ENCODE peak calls at places on chromosomes 12 and 14, in nine cellular contexts. T is GM12878, Q is HepG2, H is thoracic aorta, A is H9, G is cardiac muscle cell, Y is suprapubic skin, P is IMR-90, Z is Peyer's patch. E is an unnamed sample.

GRCh38 chr12:57620936-57621496 is 9.8 kb downstream of the ARHGEF25 start:
- DNase-seq in T (no peak), Q (no peak), H (no peak), A (no peak), G (no peak), Y (no peak), P (no peak), Z (no peak), E (peak; percentile 66)

GRCh38 chr14:100487304-100487703 is 99.9 kb downstream of the BEGAIN start:
- DNase-seq in T (no peak), Q (no peak), H (no peak), A (no peak), G (no peak), Y (no peak), P (no peak), Z (no peak), E (no peak)

GRCh38 chr12:81779216-81779615 is 20.1 kb upstream of the PPFIA2 start:
- DNase-seq in T (no peak), Q (no peak), H (no peak), A (no peak), G (no peak), Y (no peak), P (no peak), Z (no peak), E (no peak)

GRCh38 chr14:95829321-95829720 is 47.3 kb upstream of the TUNAR start:
- DNase-seq in T (no peak), Q (no peak), H (no peak), A (no peak), G (no peak), Y (no peak), P (no peak), Z (no peak), E (no peak)

GRCh38 chr12:1346126-1346525 is 248.3 kb downstream of the FBXL14 start:
- DNase-seq in T (no peak), Q (no peak), H (no peak), A (no peak), G (no peak), Y (no peak), P (peak; percentile 62), Z (no peak), E (no peak)

GRCh38 chr14:100408350-100409015 is 85.3 kb downstream of the SLC25A47 start:
- DNase-seq in T (no peak), Q (no peak), H (no peak), A (no peak), G (no peak), Y (no peak), P (peak; percentile 90), Z (peak; percentile 57), E (no peak)

GRCh38 chr12:54258286-54258685 is 21.6 kb downstream of the CBX5 start:
- DNase-seq in T (no peak), Q (no peak), H (no peak), A (no peak), G (no peak), Y (no peak), P (peak; percentile 70), Z (no peak), E (no peak)

GRCh38 chr12:21416611-21417121 is 20.8 kb upstream of the PYROXD1 start:
- DNase-seq in T (no peak), Q (peak; percentile 10), H (no peak), A (no peak), G (no peak), Y (no peak), P (peak; percentile 42), Z (no peak), E (no peak)

GRCh38 chr14:62957562-62957961 is 87.7 kb downstream of the KCNH5 start:
- DNase-seq in T (no peak), Q (no peak), H (no peak), A (no peak), G (no peak), Y (no peak), P (peak; percentile 99), Z (no peak), E (no peak)

GRCh38 chr12:6430990-6431353 is 13.8 kb upstream of the CD27 start:
- DNase-seq in T (no peak), Q (no peak), H (no peak), A (no peak), G (no peak), Y (no peak), P (peak; percentile 29), Z (peak; percentile 32), E (no peak)

GRCh38 chr14:35229495-35230089 is 62.6 kb upstream of the PSMA6 start:
- DNase-seq in T (no peak), Q (peak; percentile 49), H (no peak), A (no peak), G (peak; percentile 23), Y (no peak), P (no peak), Z (no peak), E (no peak)

GRCh38 chr12:94553130-94553519 is 93.5 kb upstream of the CEP83 start:
- DNase-seq in T (no peak), Q (no peak), H (no peak), A (no peak), G (no peak), Y (no peak), P (peak; percentile 43), Z (peak; percentile 53), E (no peak)

GRCh38 chr12:124509300-124509675 is 58.1 kb downstream of the NCOR2 start:
- DNase-seq in T (no peak), Q (no peak), H (no peak), A (no peak), G (no peak), Y (no peak), P (no peak), Z (no peak), E (no peak)

GRCh38 chr12:124511259-124511985 is 56.0 kb downstream of the NCOR2 start:
- DNase-seq in T (no peak), Q (no peak), H (no peak), A (no peak), G (no peak), Y (no peak), P (no peak), Z (no peak), E (no peak)

GRCh38 chr12:124509676-124510300 is 57.6 kb downstream of the NCOR2 start:
- DNase-seq in T (no peak), Q (peak; percentile 86), H (no peak), A (peak; percentile 57), G (peak; percentile 94), Y (peak; percentile 89), P (peak; percentile 70), Z (no peak), E (peak; percentile 95)

GRCh38 chr12:124508323-124509096 is 58.9 kb downstream of the NCOR2 start:
- DNase-seq in T (no peak), Q (no peak), H (no peak), A (no peak), G (no peak), Y (no peak), P (peak; percentile 27), Z (peak; percentile 59), E (peak; percentile 71)

DNA sequence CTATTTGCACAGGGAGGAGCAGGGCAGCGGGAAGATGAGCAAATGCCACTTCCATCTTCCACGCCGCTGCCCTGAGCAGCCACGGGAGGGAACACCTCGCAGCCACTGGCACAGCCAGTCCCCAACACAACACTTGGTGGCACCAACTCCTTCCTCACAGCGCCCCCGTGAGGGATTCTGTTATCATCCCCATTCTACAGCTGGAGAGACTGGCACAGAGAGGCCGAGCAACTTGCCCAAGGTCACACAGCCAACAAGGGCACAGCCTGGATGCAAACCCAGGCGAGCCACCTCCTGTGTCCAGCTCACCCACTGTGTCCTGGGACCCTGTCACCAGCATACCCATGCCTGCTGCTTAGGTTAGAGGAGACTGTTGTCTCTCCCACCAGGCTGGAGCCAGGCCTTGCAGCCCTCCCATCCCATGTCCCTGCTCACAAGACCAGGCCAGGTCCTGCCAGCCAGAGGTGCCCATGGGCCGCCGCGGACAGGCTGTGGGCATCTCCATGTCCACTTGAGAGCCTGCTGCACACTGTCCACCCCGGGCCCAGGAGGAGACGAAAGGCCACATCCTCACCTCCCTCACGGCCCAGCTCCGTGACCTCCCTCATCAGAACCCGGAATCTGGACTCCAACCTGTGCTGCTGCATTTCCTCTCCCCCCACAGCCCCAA is 57.0 kb downstream of the NCOR2 start:
- DNase-seq in T (no peak), Q (peak; percentile 42), H (no peak), A (peak; percentile 56), G (no peak), Y (no peak), P (no peak), Z (no peak), E (peak; percentile 53)
- H3K4me1 ChIP-seq in T (peaks cover 11% of the 10 kb centered on the region), Q (peaks cover 52% of the 10 kb centered on the region), H (peaks cover 80% of the 10 kb centered on the region), A (no peaks in the 10 kb centered on the region), G (peaks cover 62% of the 10 kb centered on the region), Y (peaks cover 92% of the 10 kb centered on the region), P (peaks cover 37% of the 10 kb centered on the region), Z (no peaks in the 10 kb centered on the region), E (peaks cover 87% of the 10 kb centered on the region)

DNA sequence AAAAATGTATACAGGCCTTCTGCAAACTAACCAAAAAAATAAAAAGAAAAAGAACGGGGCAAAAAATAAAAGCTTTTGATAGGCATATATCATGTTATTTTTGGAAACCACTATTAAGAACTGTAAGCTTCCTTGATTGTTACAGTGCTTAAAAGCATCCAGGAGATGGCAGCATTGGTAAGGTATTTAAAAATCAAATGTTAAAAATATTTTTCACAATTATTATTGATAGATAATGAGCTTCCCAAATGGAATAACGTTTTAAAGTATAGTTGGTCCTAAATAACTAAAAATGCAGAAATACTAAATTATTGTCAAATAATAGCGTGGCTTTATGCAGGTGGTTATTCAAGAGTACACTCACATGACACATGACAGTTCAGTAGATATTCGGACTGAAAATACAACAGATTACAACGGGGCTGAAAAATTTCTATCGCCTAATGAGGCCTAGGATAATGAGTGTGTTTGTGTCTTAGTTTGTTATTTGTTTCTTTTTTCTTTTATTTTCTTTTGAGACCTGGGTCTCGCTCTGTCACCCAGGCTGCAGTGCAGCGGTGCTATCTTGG is 127.2 kb upstream of the ATF7IP start:
- DNase-seq in T (no peak), Q (no peak), H (no peak), A (no peak), G (peak; percentile 45), Y (no peak), P (peak; percentile 55), Z (no peak), E (no peak)
- H3K27ac ChIP-seq in T (peak overlapping the region; percentile 99), Q (no peak overlapping the region), H (no peak overlapping the region), A (no peak overlapping the region), G (no peak overlapping the region), Y (no peak overlapping the region), P (no peak overlapping the region), Z (no peak overlapping the region), E (no peak overlapping the region)

DNA sequence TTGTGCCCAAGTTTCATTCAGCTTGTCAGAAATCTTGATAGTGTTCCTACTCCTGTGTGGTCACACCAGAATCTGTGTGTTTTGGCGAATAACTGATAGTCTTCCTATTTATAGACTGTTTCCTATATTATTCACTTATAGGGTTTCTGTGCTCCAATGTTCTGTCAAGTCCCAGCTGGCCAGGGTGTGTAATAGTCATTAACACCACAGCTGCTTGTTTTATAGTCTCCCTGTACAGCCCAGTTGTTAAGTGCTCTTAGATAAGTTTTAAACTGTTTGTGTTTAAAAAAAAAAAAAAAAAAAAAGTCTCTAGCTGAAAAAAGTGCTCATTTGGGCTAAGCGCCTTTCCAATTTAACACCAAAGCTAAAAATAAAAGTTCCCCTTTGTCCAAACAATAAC is 45.8 kb downstream of the GPR135 start:
- DNase-seq in T (no peak), Q (no peak), H (no peak), A (no peak), G (no peak), Y (no peak), P (no peak), Z (no peak), E (no peak)
- TF ChIP-seq CTCF in T (no peak), Q (no peak), H (no peak), A (no peak), G (no peak), Y (no peak), P (no peak), Z (no peak), E (no peak)

DNA sequence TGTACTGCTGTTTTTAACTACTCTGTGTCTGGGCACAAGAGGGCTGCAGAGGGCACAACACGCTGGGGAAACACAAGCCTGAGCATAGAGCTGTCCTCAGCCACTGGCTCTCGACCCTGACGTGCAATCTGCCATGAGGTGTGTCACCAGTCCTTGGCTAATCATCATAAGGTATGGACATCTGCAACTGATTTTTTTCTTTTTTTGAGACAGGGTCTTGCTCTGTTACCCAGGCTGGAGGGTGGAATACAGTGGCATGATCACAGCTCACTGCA is 29.5 kb downstream of the PXN start:
- DNase-seq in T (no peak), Q (no peak), H (no peak), A (no peak), G (no peak), Y (no peak), P (no peak), Z (no peak), E (no peak)
- H3K4me1 ChIP-seq in T (peaks cover under 1% of the 10 kb centered on the region), Q (peaks cover 66% of the 10 kb centered on the region), H (peaks cover 92% of the 10 kb centered on the region), A (peaks cover 25% of the 10 kb centered on the region), G (peaks cover 68% of the 10 kb centered on the region), Y (peaks cover 100% of the 10 kb centered on the region), P (peaks cover 67% of the 10 kb centered on the region), Z (peaks cover 5% of the 10 kb centered on the region), E (peaks cover 98% of the 10 kb centered on the region)

E was measured in psoas muscle.